ENCODE peak calls at places on chromosomes 1 and 21, in seven cellular contexts. S is heart left ventricle, T is stomach, Q is pancreas, M is cardiac muscle cell, B is sigmoid colon, V is psoas muscle. U is an unnamed sample. For H3K4me1 and H3K9me3, the result is how much of the 10 kb centered on the place peaks cover.

GRCh38 chr1:1833456-1833855 is 55.2 kb upstream of the NADK start:
- DNase-seq in T (no peak), Q (no peak), S (peak), M (no peak), B (no peak), V (no peak), U (no peak)

GRCh38 chr1:9235123-9235513 is 544 bp downstream of the H6PD start:
- DNase-seq in M (peak), T (peak), Q (no peak), V (no peak), S (no peak), B (no peak), U (no peak)

GRCh38 chr1:150582371-150582770 is 3.0 kb upstream of the MCL1 start:
- DNase-seq in T (no peak), B (no peak), Q (no peak), V (no peak), S (no peak), M (peak), U (no peak)

GRCh38 chr1:54415986-54416385 is 9.8 kb upstream of the SSBP3 start:
- DNase-seq in V (peak), T (no peak), M (no peak), S (no peak), B (no peak), Q (no peak), U (no peak)

GRCh38 chr1:61757945-61758344 is 15.7 kb downstream of the PATJ start:
- DNase-seq in V (no peak), S (no peak), M (peak), T (no peak), B (no peak), Q (no peak), U (no peak)

GRCh38 chr1:165328136-165328535 is 28.4 kb downstream of the LMX1A start:
- DNase-seq in V (no peak), T (no peak), S (no peak), B (no peak), M (no peak), Q (no peak), U (no peak)

GRCh38 chr1:29876902-29877301 is 640.6 kb downstream of the PTPRU start:
- DNase-seq in Q (no peak), B (no peak), S (no peak), V (no peak), M (no peak), T (no peak), U (peak)

GRCh38 chr1:198638894-198639319 is at the start of gene PTPRC:
- DNase-seq in M (no peak), T (no peak), Q (no peak), V (no peak), B (no peak), S (no peak), U (no peak)

GRCh38 chr1:178434360-178434759 is 62.4 kb downstream of the CLEC20A start:
- DNase-seq in S (no peak), T (no peak), B (no peak), M (no peak), V (no peak), Q (no peak), U (no peak)

GRCh38 chr1:40407453-40407852 is 33.9 kb downstream of the SMAP2 start:
- DNase-seq in S (no peak), V (no peak), T (no peak), M (no peak), B (no peak), Q (no peak), U (no peak)

GRCh38 chr1:75342799-75343198 is 208.6 kb downstream of the LHX8 start:
- DNase-seq in M (no peak), V (no peak), T (no peak), B (no peak), S (no peak), Q (no peak), U (no peak)

GRCh38 chr1:88983791-88984552 is 8.5 kb downstream of the KYAT3 start:
- DNase-seq in M (peak), B (no peak), V (no peak), T (no peak), S (peak), Q (no peak), U (no peak)

GRCh38 chr1:212683357-212683722 is 16.3 kb downstream of the BATF3 start:
- DNase-seq in Q (no peak), S (peak), T (no peak), V (peak), M (no peak), B (no peak), U (peak)

GRCh38 chr1:27872059-27872801 is at the start of gene THEMIS2:
- DNase-seq in Q (peak), T (peak), B (peak), V (peak), S (peak), M (peak), U (peak)

GRCh38 chr1:26887125-26887524 is 3.0 kb downstream of the GPN2 start:
- DNase-seq in B (no peak), S (no peak), Q (no peak), M (peak), V (no peak), T (no peak), U (no peak)

GRCh38 chr1:50300303-50300702 is 122.9 kb downstream of the DMRTA2 start:
- DNase-seq in T (no peak), S (no peak), B (no peak), M (no peak), Q (no peak), V (no peak), U (no peak)

GRCh38 chr1:85087659-85088407 is 39.5 kb upstream of the MCOLN3 start:
- DNase-seq in M (no peak), T (no peak), B (no peak), S (no peak), V (no peak), Q (no peak), U (no peak)

GRCh38 chr1:15286452-15286851 is 39.4 kb downstream of the FHAD1 start:
- DNase-seq in T (no peak), Q (no peak), S (no peak), B (no peak), V (no peak), M (no peak), U (peak)

GRCh38 chr1:94921977-94922376 is 4.9 kb downstream of the CNN3 start:
- DNase-seq in Q (no peak), V (no peak), M (no peak), B (no peak), T (no peak), S (no peak), U (no peak)
- H3K4me1 ChIP-seq in Q (under half), V (under half), M (under half), B (under half), T (under half), S (half or more), U (under half)

DNA sequence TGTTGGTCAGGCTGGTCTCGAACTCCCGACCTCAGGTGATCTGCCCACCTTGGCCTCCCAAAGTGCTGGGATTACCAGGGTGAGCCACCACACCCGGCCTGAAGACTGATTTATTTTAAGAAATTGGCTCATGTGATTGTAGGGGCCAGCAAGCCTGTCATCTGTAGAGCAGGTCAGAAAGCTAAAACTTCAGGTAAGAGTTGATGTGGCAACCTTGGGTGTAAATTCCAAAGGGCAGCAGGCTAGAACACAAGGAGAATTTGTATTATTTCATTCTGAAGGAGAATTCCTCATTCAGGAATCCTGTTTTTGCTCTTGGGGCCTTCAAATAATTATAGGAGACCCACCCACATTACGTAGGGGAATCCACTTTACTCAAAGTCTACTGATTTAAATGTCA is 728.7 kb downstream of the LTN1 start:
- DNase-seq in Q (no peak), S (no peak), M (no peak), B (no peak), T (no peak), V (no peak), U (no peak)
- H3K9me3 ChIP-seq in Q (under half), S (under half), M (under half), B (under half), T (under half), V (under half), U (under half)

DNA sequence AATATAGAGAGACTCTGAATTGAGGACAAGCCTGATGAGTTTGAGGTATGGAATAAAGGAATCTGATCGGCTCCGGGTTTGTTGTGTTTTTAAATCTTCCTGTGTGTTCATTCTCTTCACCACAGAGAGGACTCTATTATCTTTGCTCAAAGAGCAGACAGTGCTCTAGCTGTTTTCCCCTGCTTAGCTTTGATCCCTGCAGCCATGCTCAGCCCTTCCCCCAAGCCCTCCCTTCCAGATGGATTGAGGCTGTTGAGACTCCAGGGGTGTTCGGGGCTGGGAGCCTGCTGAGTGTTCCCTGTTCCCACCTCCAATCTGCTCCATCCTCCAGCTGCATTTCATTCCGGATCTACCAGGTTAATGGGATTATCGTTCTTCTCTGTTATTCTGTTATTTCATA is 74.2 kb upstream of the CXADR start:
- DNase-seq in V (no peak), Q (no peak), B (no peak), T (no peak), M (no peak), S (no peak), U (peak)
- H3K4me3 ChIP-seq in V (no peak), Q (no peak), B (no peak), T (no peak), M (no peak), S (no peak), U (peak)

DNA sequence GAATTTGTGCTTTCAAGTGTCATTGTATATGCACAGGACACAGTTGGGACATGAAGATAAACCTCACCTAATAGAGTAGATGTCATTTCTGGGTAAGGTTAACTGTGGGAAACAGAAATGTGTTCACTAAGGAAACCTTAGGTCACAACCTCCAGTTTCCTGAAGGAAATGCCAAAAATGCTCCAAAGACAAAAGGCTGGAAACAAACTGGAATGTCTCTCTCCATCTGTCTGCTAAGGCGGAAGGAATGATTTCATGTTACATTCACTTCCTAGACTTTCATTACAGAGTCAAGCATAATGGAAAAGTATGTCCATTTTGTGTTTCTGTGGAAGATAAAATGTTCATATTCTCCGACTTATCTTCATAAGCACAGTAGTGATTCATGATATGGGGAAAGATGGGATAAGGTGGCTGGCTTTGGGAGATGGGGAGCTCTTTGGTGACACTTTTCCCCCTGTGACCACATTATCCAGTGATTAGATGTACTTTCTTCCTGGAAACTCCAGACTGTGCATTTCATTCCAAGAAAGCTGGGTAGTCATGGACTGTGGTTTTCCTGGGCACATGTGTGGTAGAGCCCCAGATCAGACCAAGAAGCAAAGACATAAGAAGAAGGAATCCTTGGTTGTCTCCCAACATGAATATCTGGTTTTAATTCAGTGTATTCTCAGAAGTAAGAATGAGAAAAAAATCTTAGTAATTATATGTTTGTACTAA is 5.7 kb downstream of the S1PR1 start:
- DNase-seq in S (no peak), Q (no peak), V (no peak), M (peak), T (no peak), B (no peak), U (no peak)
- H3K4me1 ChIP-seq in S (half or more), Q (under half), V (under half), M (under half), T (under half), B (under half), U (under half)

DNA sequence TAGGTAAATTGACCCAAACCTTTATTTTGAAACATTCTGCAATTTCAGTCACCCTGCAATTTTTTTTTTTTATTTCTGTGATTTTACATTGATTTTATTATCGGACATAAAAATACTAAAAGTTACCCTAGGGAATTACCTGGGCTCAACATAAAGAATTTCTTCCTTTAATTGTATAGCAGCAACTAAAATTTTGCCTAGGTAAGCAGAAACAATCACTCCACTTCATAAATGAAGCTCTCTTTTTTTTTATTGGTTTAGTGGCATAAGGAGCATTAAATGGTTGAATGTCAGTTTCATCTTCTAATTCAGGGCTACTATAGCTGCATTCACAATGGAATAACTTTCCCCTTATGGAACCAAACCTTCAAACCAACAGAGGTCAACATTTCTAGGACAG is 15.3 kb upstream of the OR2M4 start:
- DNase-seq in S (no peak), M (no peak), Q (no peak), B (no peak), V (no peak), T (no peak), U (no peak)
- H3K9me3 ChIP-seq in S (under half), M (under half), Q (under half), B (under half), V (under half), T (under half), U (half or more)

DNA sequence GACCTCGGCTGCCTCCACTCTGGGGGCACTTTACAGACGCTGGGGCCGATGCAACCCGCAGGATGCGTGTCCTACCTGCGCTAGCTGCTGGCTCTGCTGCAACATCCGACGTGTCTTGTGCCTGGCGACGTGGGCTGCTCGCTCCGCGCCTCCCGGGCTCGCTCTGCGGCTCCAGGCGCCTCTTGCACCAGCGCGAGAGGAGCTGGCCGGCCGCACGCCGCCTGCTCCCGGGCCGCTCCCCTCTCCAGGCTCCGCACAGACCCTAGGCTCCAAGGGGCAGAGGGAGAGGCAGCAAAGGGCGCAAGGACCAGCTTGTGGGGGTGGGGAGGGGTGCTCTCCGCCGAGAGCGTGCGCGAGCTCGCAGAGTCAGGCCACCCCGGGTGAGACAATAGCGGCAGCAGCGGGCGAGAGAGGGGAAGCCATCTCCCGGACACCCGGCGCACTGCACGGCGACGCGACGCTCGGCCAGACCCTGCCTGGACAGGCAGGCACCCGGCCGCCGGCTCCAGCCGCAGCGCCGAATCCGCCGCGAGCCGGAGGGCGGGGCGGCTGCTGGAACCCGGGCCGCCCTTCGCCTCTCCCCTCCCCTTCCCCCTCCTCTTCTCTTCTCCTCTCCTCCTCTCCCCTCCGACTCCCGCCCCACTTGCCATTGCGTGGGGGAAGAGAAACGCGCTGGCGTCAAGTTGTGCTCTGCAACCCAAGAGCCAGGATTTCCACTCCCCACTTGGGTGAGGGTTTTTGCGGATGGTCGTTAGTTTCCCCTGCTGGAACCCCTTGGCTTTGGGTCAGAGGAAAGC is at the start of gene PIK3C2B:
- DNase-seq in B (peak), M (peak), S (peak), V (peak), Q (peak), T (peak), U (peak)
- H3K4me3 ChIP-seq in B (peak), M (peak), S (peak), V (peak), Q (peak), T (peak), U (peak)

GRCh38 chr1:17568014-17568413 is 28.5 kb downstream of the ARHGEF10L start:
- DNase-seq in B (no peak), M (no peak), S (no peak), V (no peak), T (no peak), Q (no peak), U (no peak)

GRCh38 chr1:17569200-17570139 is 30.0 kb downstream of the ARHGEF10L start:
- DNase-seq in V (peak), T (peak), Q (no peak), M (peak), B (peak), S (peak), U (peak)

GRCh38 chr1:17565551-17565971 is 26.1 kb downstream of the ARHGEF10L start:
- DNase-seq in V (no peak), S (peak), M (no peak), T (no peak), Q (no peak), B (no peak), U (peak)

GRCh38 chr1:17566892-17567291 is 27.4 kb downstream of the ARHGEF10L start:
- DNase-seq in S (peak), T (no peak), Q (no peak), M (no peak), V (no peak), B (no peak), U (no peak)

GRCh38 chr1:17567582-17567981 is 28.1 kb downstream of the ARHGEF10L start:
- DNase-seq in Q (no peak), V (no peak), T (no peak), M (peak), S (peak), B (peak), U (no peak)
- H3K4me1 ChIP-seq in Q (under half), V (half or more), T (half or more), M (under half), S (half or more), B (under half), U (under half)

U was measured in endodermal cell.